ENCODE peak calls at places on chromosomes 5 and 9, in seven cellular contexts. P, W, H, J, E, F and C are unnamed samples.

GRCh38 chr9:35868972-35869371 is 1.2 kb downstream of the OR13J1 start:
- DNase-seq in P (no peak), W (no peak), H (no peak), J (no peak), E (no peak), F (no peak), C (no peak)

GRCh38 chr9:78365979-78366697 is 69.2 kb downstream of the PSAT1 start:
- DNase-seq in P (no peak), W (no peak), H (no peak), J (peak; percentile 30), E (no peak), F (no peak), C (no peak)

GRCh38 chr5:58759745-58760144 is 176.9 kb downstream of the RAB3C start:
- DNase-seq in P (no peak), W (no peak), H (no peak), J (peak; percentile 24), E (no peak), F (no peak), C (no peak)

GRCh38 chr5:133409210-133409674 is 203.1 kb downstream of the FSTL4 start:
- DNase-seq in P (no peak), W (no peak), H (no peak), J (no peak), E (no peak), F (no peak), C (no peak)

GRCh38 chr9:120481248-120481647 is 98.7 kb downstream of the CDK5RAP2 start:
- DNase-seq in P (no peak), W (no peak), H (no peak), J (no peak), E (no peak), F (no peak), C (no peak)

GRCh38 chr5:154962494-154962893 is 21.6 kb downstream of the MRPL22 start:
- DNase-seq in P (no peak), W (no peak), H (no peak), J (peak; percentile 13), E (no peak), F (peak; percentile 61), C (no peak)

GRCh38 chr5:154779105-154779504 is 23.9 kb downstream of the LARP1 start:
- DNase-seq in P (no peak), W (no peak), H (no peak), J (peak; percentile 78), E (no peak), F (peak; percentile 79), C (peak; percentile 40)

GRCh38 chr9:98652741-98653140 is 56.0 kb downstream of the GABBR2 start:
- DNase-seq in P (no peak), W (no peak), H (no peak), J (no peak), E (no peak), F (no peak), C (no peak)

GRCh38 chr5:142997586-142997985 is 227.4 kb downstream of the ARHGAP26 start:
- DNase-seq in P (no peak), W (no peak), H (no peak), J (no peak), E (no peak), F (no peak), C (no peak)

GRCh38 chr5:151696470-151697061 is 9.9 kb upstream of the SPARC start:
- DNase-seq in P (no peak), W (no peak), H (peak; percentile 83), J (peak; percentile 100), E (peak; percentile 75), F (peak; percentile 66), C (peak; percentile 92)

GRCh38 chr5:133406208-133406607 is 206.1 kb downstream of the FSTL4 start:
- DNase-seq in P (no peak), W (no peak), H (no peak), J (no peak), E (no peak), F (no peak), C (no peak)

GRCh38 chr5:61280205-61280604 is 51.9 kb upstream of the ZSWIM6 start:
- DNase-seq in P (no peak), W (no peak), H (no peak), J (peak; percentile 86), E (no peak), F (no peak), C (peak; percentile 46)

GRCh38 chr5:34715711-34716110 is 59.6 kb downstream of the RAI14 start:
- DNase-seq in P (no peak), W (no peak), H (no peak), J (peak; percentile 48), E (no peak), F (no peak), C (no peak)

GRCh38 chr5:56359429-56359781 is 126.3 kb upstream of the ANKRD55 start:
- DNase-seq in P (no peak), W (no peak), H (no peak), J (no peak), E (no peak), F (no peak), C (no peak)

GRCh38 chr5:141050622-141051525 is at the start of gene PCDHB1:
- DNase-seq in P (no peak), W (no peak), H (no peak), J (no peak), E (no peak), F (no peak), C (no peak)

GRCh38 chr5:109455598-109456096 is 45.9 kb upstream of the PJA2 start:
- DNase-seq in P (peak; percentile 11), W (no peak), H (no peak), J (peak; percentile 95), E (peak; percentile 15), F (peak; percentile 92), C (peak; percentile 80)
- H3K4me3 ChIP-seq in P (no peak overlapping the region), W (no peak overlapping the region), H (no peak overlapping the region), J (no peak overlapping the region), E (no peak overlapping the region), F (no peak overlapping the region), C (no peak overlapping the region)

DNA sequence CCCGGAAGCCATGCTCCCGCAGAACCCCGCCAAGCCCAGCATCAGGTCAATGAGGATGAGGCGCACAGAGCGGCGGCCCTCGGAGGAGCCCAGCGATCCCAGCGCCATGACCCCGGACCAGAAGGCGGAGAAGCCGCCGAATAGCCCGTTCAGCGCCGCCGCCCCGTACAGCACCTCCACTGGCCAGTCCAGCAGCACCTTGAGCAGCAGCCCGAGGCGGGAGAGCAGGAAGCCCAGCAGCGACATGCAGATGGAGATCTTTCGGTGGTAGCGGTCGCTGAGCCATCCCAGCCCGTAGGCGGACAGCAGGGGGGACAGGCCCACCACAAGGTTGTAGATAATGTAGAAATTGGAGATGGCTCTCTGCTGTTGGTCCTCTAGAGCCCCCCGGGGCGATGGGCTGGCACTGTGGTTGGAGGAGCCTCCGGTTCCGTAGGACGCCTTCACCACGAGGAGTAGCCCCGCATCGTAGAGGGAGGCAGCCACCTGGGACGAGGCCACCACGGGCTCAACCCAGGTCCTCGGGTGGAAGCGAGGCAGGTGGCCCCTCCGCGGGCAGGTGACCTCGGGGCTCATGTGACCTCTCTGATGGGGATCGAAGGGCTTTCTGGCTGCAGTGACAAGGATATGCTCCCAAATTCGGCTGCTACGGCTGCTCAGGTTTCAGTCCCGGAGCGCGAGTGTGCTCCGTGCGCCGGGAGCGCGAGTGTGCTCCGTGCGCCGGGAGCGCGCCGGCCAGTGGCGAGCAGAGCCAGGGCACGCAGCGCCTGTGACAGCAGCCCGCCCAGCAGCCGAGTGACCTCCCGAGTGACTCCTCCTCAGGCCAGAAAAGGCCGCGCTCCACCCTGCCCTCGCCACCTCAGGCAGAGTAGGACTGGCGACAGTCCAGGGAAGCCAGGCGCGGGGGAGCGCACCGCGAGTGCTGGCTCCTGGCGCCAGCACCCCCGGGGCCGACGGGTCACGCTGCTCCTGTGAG is at the start of gene SLC46A2:
- DNase-seq in P (no peak), W (peak; percentile 90), H (no peak), J (no peak), E (peak; percentile 27), F (no peak), C (no peak)
- H3K4me3 ChIP-seq in P (no peak within 1 kb of the TSS), W (peak within 1 kb of the TSS; percentile 52), H (peak within 1 kb of the TSS; percentile 33), J (peak within 1 kb of the TSS; percentile 40), E (peak within 1 kb of the TSS; percentile 66), F (peak within 1 kb of the TSS; percentile 28), C (peak within 1 kb of the TSS; percentile 31)

GRCh38 chr9:96874201-96874785 is 20.0 kb upstream of the ZNF782 start:
- DNase-seq in P (no peak), W (no peak), H (no peak), J (no peak), E (no peak), F (no peak), C (no peak)
- H3K4me3 ChIP-seq in P (no peak overlapping the region), W (no peak overlapping the region), H (no peak overlapping the region), J (no peak overlapping the region), E (no peak overlapping the region), F (no peak overlapping the region), C (no peak overlapping the region)

DNA sequence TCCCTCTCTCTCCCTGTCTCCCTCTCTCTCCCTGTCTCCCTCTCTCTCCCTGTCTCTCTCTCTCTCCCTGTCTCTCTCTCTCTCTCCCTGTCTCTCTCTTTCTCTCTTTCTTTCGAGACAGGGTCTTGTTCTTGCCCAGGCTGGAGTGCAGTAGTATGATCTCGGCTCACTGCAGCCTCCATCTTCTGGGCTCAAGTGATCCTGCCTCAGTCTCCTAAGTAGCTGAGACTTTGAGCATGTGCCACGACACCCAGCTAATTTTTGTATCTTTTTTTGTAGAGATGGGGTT is 14.3 kb downstream of the TRIO start:
- DNase-seq in P (no peak), W (no peak), H (no peak), J (no peak), E (no peak), F (no peak), C (no peak)
- H3K4me3 ChIP-seq in P (no peak overlapping the region), W (no peak overlapping the region), H (peak overlapping the region; percentile 28), J (peak overlapping the region; percentile 57), E (peak overlapping the region; percentile 47), F (peak overlapping the region; percentile 6), C (peak overlapping the region; percentile 18)

GRCh38 chr5:1564824-1565736 is 41.3 kb upstream of the LPCAT1 start:
- DNase-seq in P (no peak), W (no peak), H (no peak), J (no peak), E (no peak), F (no peak), C (no peak)

GRCh38 chr5:1570975-1571374 is 47.2 kb upstream of the LPCAT1 start:
- DNase-seq in P (peak; percentile 57), W (no peak), H (no peak), J (no peak), E (no peak), F (no peak), C (no peak)

GRCh38 chr5:1565737-1566734 is 42.3 kb upstream of the LPCAT1 start:
- DNase-seq in P (no peak), W (no peak), H (no peak), J (no peak), E (no peak), F (no peak), C (no peak)

GRCh38 chr5:1564182-1564748 is 40.5 kb upstream of the LPCAT1 start:
- DNase-seq in P (peak; percentile 41), W (no peak), H (no peak), J (no peak), E (no peak), F (peak; percentile 18), C (peak; percentile 19)

GRCh38 chr5:1568201-1568979 is 44.6 kb upstream of the LPCAT1 start:
- DNase-seq in P (no peak), W (no peak), H (peak; percentile 81), J (peak; percentile 96), E (no peak), F (peak; percentile 78), C (peak; percentile 72)
- H3K4me3 ChIP-seq in P (no peak overlapping the region), W (no peak overlapping the region), H (no peak overlapping the region), J (no peak overlapping the region), E (no peak overlapping the region), F (no peak overlapping the region), C (no peak overlapping the region)